ENCODE peak calls at places on chromosomes 3 and 15, in seven cellular contexts. Z, L, W, E, R, D and X are unnamed samples.

GRCh38 chr15:58724471-58724870 is 25.0 kb downstream of the ADAM10 start:
- DNase-seq in Z (peak), L (no peak), W (no peak), E (peak), R (no peak), D (no peak), X (no peak)

GRCh38 chr15:32859246-32859645 is 141.4 kb downstream of the GREM1 start:
- DNase-seq in Z (no peak), L (no peak), W (no peak), E (no peak), R (no peak), D (no peak), X (no peak)

GRCh38 chr3:16187213-16187790 is 12.8 kb downstream of the GALNT15 start:
- DNase-seq in Z (no peak), L (no peak), W (no peak), E (no peak), R (no peak), D (no peak), X (no peak)

GRCh38 chr3:184242297-184242685 is 6.5 kb downstream of the ALG3 start:
- DNase-seq in Z (no peak), L (no peak), W (no peak), E (no peak), R (no peak), D (no peak), X (no peak)

GRCh38 chr3:2921903-2922302 is 188.3 kb downstream of the IL5RA start:
- DNase-seq in Z (no peak), L (no peak), W (peak), E (peak), R (no peak), D (no peak), X (peak)

GRCh38 chr3:126983276-126983652 is 349 bp downstream of the PLXNA1 start:
- DNase-seq in Z (no peak), L (no peak), W (peak), E (peak), R (no peak), D (no peak), X (peak)

GRCh38 chr3:65596511-65597224 is 442.1 kb downstream of the MAGI1 start:
- DNase-seq in Z (no peak), L (no peak), W (peak), E (no peak), R (no peak), D (no peak), X (no peak)

GRCh38 chr15:79610021-79610420 is 177.9 kb downstream of the MINAR1 start:
- DNase-seq in Z (no peak), L (no peak), W (no peak), E (no peak), R (no peak), D (no peak), X (no peak)

GRCh38 chr15:83959477-83959876 is 276.1 kb upstream of the GOLGA6L4 start:
- DNase-seq in Z (no peak), L (no peak), W (no peak), E (no peak), R (no peak), D (no peak), X (no peak)

GRCh38 chr3:170012683-170013400 is 25.0 kb upstream of the GPR160 start:
- DNase-seq in Z (no peak), L (no peak), W (peak), E (no peak), R (no peak), D (no peak), X (no peak)

GRCh38 chr3:122230174-122230573 is 46.7 kb downstream of the CASR start:
- DNase-seq in Z (no peak), L (no peak), W (no peak), E (no peak), R (no peak), D (no peak), X (no peak)

GRCh38 chr3:52249683-52250082 is 4.1 kb downstream of the PPM1M start:
- DNase-seq in Z (no peak), L (no peak), W (no peak), E (no peak), R (no peak), D (no peak), X (no peak)

GRCh38 chr15:26073430-26074333 is 210.6 kb upstream of the ATP10A start:
- DNase-seq in Z (no peak), L (no peak), W (no peak), E (no peak), R (no peak), D (no peak), X (no peak)